ENCODE peak calls at places on chromosomes 11 and 22, in eight cellular contexts. K is hepatocyte, V is PC-3, Z is neural progenitor cell, R is MM.1S, H is GM23338, S is HCT116, Q is SK-N-SH. A is an unnamed sample.

GRCh38 chr11:90434858-90435257 is 212.0 kb upstream of the CHORDC1 start:
- DNase-seq in K (peak; percentile 44), V (peak; percentile 56), Z (peak; percentile 8), R (no peak), H (peak; percentile 59), S (no peak), Q (no peak), A (no peak)

GRCh38 chr11:102283088-102283487 is 34.2 kb upstream of the BIRC3 start:
- DNase-seq in K (no peak), V (no peak), Z (no peak), R (no peak), H (no peak), S (no peak), Q (no peak), A (no peak)

GRCh38 chr11:61102667-61103491 is 590 bp downstream of the CD5 start:
- DNase-seq in K (no peak), V (no peak), Z (no peak), R (no peak), H (no peak), S (no peak), Q (no peak), A (no peak)

GRCh38 chr11:69938206-69938605 is 119.0 kb upstream of the FGF3 start:
- DNase-seq in K (no peak), V (no peak), Z (no peak), R (no peak), H (no peak), S (no peak), Q (no peak), A (no peak)

GRCh38 chr11:67382481-67383136 is 9.2 kb upstream of the RAD9A start:
- DNase-seq in K (peak; percentile 88), V (peak; percentile 93), Z (peak; percentile 85), R (peak; percentile 71), H (peak; percentile 85), S (peak; percentile 69), Q (peak; percentile 86), A (peak; percentile 88)

GRCh38 chr11:84261707-84262106 is 975.5 kb upstream of the CCDC90B start:
- DNase-seq in K (peak; percentile 14), V (no peak), Z (peak; percentile 31), R (no peak), H (peak; percentile 60), S (no peak), Q (peak; percentile 3), A (no peak)

GRCh38 chr11:46557684-46558151 is 36.1 kb downstream of the AMBRA1 start:
- DNase-seq in K (peak; percentile 13), V (peak; percentile 65), Z (no peak), R (no peak), H (no peak), S (peak; percentile 29), Q (no peak), A (no peak)

GRCh38 chr11:109851780-109852390 is 241.3 kb upstream of the ZC3H12C start:
- DNase-seq in K (no peak), V (peak; percentile 59), Z (no peak), R (no peak), H (no peak), S (no peak), Q (no peak), A (no peak)

GRCh38 chr11:16863382-16863781 is 124.9 kb downstream of the C11orf58 start:
- DNase-seq in K (peak; percentile 66), V (no peak), Z (no peak), R (no peak), H (no peak), S (no peak), Q (no peak), A (no peak)

GRCh38 chr11:65850217-65851082 is 7.5 kb downstream of the CFL1 start:
- DNase-seq in K (peak; percentile 7), V (no peak), Z (no peak), R (no peak), H (no peak), S (no peak), Q (peak; percentile 35), A (no peak)

GRCh38 chr22:19134874-19135273 is 3.8 kb downstream of the TSSK2 start:
- DNase-seq in K (no peak), V (no peak), Z (no peak), R (no peak), H (no peak), S (no peak), Q (no peak), A (no peak)

GRCh38 chr11:131763193-131763890 is 392.9 kb downstream of the NTM start:
- DNase-seq in K (no peak), V (no peak), Z (no peak), R (no peak), H (no peak), S (no peak), Q (peak; percentile 18), A (no peak)

GRCh38 chr22:36144886-36145541 is 15.5 kb downstream of the APOL3 start:
- DNase-seq in K (peak; percentile 82), V (peak; percentile 51), Z (peak; percentile 72), R (peak; percentile 20), H (peak; percentile 84), S (peak; percentile 13), Q (peak; percentile 57), A (peak; percentile 57)

GRCh38 chr11:78698612-78699011 is 123.9 kb upstream of the NARS2 start:
- DNase-seq in K (no peak), V (peak; percentile 97), Z (no peak), R (no peak), H (no peak), S (no peak), Q (no peak), A (no peak)

GRCh38 chr22:43152355-43153071 is 1.2 kb downstream of the TSPO start:
- DNase-seq in K (peak; percentile 58), V (peak; percentile 68), Z (no peak), R (peak; percentile 40), H (no peak), S (no peak), Q (peak; percentile 68), A (peak; percentile 33)

GRCh38 chr11:79439430-79439892 is 1.4 kb downstream of the TENM4 start:
- DNase-seq in K (peak; percentile 27), V (no peak), Z (no peak), R (peak; percentile 18), H (no peak), S (no peak), Q (peak; percentile 38), A (no peak)

GRCh38 chr22:24580276-24580675 is 12.6 kb downstream of the LRRC75B start:
- DNase-seq in K (no peak), V (peak; percentile 14), Z (no peak), R (no peak), H (no peak), S (no peak), Q (no peak), A (no peak)

GRCh38 chr11:69447786-69448185 is 33.7 kb upstream of the LINC01488 start:
- DNase-seq in K (no peak), V (peak; percentile 83), Z (no peak), R (no peak), H (no peak), S (no peak), Q (no peak), A (no peak)

GRCh38 chr22:46001046-46001425 is 24.1 kb upstream of the WNT7B start:
- DNase-seq in K (no peak), V (no peak), Z (no peak), R (no peak), H (no peak), S (no peak), Q (no peak), A (peak; percentile 28)
- TF ChIP-seq EZH2phosphoT487 in K (no peak), V (no peak), Z (no peak), R (no peak), H (no peak), S (no peak), Q (no peak), A (no peak)

DNA sequence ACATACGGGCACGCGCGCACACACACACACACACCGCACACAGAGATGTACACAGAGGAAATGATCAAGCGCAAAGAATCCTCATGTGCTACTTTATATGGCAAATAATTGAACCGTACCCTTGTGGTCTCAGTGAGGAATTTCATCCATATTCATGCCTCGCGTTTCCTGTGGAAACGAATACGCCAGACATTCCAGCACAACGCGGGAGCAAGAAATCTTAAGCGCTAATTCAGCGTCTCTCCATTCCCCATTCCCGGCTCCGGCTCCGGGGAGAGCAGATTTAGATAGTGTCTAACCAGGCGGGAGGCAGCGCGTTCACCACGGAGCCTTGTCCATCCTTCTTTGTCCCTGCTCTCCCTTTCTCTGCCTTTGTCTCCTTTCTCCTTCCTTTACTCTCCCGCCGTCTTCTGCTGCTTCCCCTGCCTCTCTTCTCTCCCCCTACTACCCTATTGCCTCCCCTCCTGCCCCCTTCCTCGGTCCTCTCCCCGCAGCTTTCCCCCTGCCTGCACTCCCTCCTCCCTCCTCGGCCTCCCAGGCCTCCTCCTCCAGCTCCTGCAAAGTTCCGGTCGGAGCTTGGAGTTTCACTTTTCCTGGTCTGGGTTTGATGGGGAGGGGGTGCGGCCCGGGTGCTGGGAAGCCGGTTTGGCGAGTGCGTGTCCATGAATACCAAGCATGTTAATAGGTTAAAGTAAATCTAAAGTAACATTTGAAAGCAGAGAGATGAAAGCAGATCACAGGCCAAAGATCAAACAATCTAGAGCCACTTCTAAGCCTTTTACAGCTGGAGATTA is 579.3 kb downstream of the BUD13 start:
- DNase-seq in K (peak; percentile 74), V (peak; percentile 49), Z (peak; percentile 79), R (no peak), H (peak; percentile 88), S (no peak), Q (peak; percentile 66), A (no peak)
- TF ChIP-seq CTCF in K (no peak), V (no peak), Z (peak; percentile 27), R (no peak), H (no peak), S (no peak), Q (peak; percentile 30), A (no peak)

DNA sequence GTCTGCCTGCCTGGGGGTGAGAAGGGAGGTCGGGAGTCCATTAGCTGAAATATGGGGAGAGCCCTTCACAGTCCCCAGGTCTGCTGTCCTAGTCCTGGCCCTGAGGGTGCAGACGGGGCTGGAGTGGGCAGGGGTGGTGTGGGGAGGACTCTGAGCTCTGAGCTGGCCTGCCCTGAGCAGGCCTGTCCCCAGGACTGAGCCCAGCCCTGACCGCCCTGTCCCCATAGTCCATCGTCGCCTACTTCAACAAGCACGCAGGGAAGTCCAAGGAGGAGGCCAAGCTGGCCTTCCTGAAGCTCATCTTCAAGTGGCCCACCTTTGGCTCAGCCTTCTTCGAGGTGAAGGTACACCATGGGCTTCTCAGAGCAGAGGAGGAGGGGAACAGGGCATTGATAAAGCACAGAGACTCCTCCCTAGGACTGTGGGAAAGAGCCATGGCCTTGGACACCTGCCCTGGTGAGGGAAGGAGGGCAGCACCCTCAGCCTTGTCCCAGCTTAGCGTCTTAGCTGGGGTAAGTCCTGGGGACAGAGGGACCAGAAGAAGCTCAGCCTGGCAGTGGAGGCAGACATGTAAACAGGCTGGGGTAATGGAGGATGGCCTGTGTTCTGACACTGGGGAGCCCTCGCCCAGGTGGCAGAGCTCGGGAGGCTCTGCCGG is 83.7 kb downstream of the MYO7A start:
- DNase-seq in K (no peak), V (no peak), Z (peak; percentile 0), R (no peak), H (no peak), S (no peak), Q (no peak), A (no peak)
- H3K4me1 ChIP-seq in K (no peaks in the 10 kb centered on the region), V (no peaks in the 10 kb centered on the region), Z (no peaks in the 10 kb centered on the region), R (no peaks in the 10 kb centered on the region), H (no peaks in the 10 kb centered on the region), S (no peaks in the 10 kb centered on the region), Q (no peaks in the 10 kb centered on the region), A (no peaks in the 10 kb centered on the region)

DNA sequence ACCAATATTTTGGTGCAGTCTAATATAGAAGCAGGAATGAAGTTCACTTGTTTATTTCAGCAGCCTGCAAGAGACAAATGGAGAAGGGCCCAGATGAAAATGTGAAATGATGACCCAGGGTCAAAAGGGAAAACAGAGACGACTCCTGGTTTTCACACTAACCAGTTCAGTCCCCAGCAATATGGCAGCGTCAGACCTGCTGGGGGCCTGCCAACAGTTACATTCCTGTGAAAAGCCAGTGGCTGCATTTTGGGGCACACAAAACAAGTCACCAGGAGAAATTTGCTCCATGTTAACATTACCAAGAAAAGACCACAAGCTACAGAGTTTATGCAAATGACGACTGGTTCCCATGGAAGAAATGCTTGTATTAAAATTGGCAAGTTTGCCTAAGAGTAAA is 80.2 kb downstream of the CCDC34 start:
- DNase-seq in K (no peak), V (no peak), Z (peak; percentile 10), R (no peak), H (peak; percentile 7), S (no peak), Q (no peak), A (no peak)
- TF ChIP-seq EZH2phosphoT487 in K (no peak), V (no peak), Z (no peak), R (no peak), H (no peak), S (no peak), Q (no peak), A (no peak)